ENCODE peak calls at places on chromosomes 1 and 21, in seven cellular contexts. A, O, I, W, P, F and V are unnamed samples.

GRCh38 chr1:226974544-226975258 is 34.6 kb downstream of the COQ8A start:
- DNase-seq in F (peak), O (no peak), W (no peak), I (no peak), P (no peak), A (no peak), V (no peak)

GRCh38 chr1:219189021-219189824 is 15.5 kb downstream of the LYPLAL1 start:
- DNase-seq in P (no peak), O (peak), I (peak), F (no peak), W (no peak), A (no peak), V (no peak)

GRCh38 chr1:109634771-109635750 is 15.4 kb downstream of the AMPD2 start:
- DNase-seq in F (peak), I (no peak), W (no peak), P (peak), O (no peak), A (peak), V (no peak)

GRCh38 chr1:73998348-73998959 is 199.5 kb downstream of the LRRIQ3 start:
- DNase-seq in O (peak), I (peak), W (no peak), F (no peak), P (no peak), A (no peak), V (peak)

GRCh38 chr1:30903343-30904034 is 5.1 kb downstream of the SDC3 start:
- DNase-seq in P (no peak), I (peak), W (no peak), A (no peak), F (no peak), O (no peak), V (no peak)

GRCh38 chr1:7541629-7542028 is 229.5 kb upstream of the VAMP3 start:
- DNase-seq in O (peak), F (no peak), P (no peak), A (no peak), I (peak), W (no peak), V (no peak)

GRCh38 chr1:59903136-59903754 is 23.3 kb downstream of the CYP2J2 start:
- DNase-seq in A (no peak), O (peak), P (no peak), I (no peak), W (no peak), F (no peak), V (no peak)

GRCh38 chr1:20371883-20372282 is 81.2 kb downstream of the VWA5B1 start:
- DNase-seq in P (no peak), O (no peak), A (no peak), W (no peak), I (no peak), F (no peak), V (no peak)

GRCh38 chr1:65265296-65266271 is 43.8 kb upstream of the DNAJC6 start:
- DNase-seq in A (no peak), O (peak), W (peak), P (peak), I (no peak), F (no peak), V (no peak)

GRCh38 chr21:42829417-42829816 is 49.9 kb downstream of the WDR4 start:
- DNase-seq in W (no peak), A (no peak), F (no peak), O (no peak), I (no peak), P (peak), V (no peak)